ENCODE peak calls at places on chromosomes 11 and 22, in five cellular contexts. One of them, this sample, is unnamed.
A peak's percentile ranks its signal among the peaks of the same experiment; 100 is the strongest.

GRCh38 chr11:17779861-17780594 is 45.4 kb downstream of the KCNC1 start:
- DNase-seq in HCT116: no peak
- DNase-seq in astrocyte of the cerebellum: no peak
- DNase-seq in cardiac muscle cell: no peak
- DNase-seq in neural progenitor cell: no peak
- DNase-seq in this sample: no peak

GRCh38 chr22:50627452-50627913 is 469 bp downstream of the ARSA start:
- DNase-seq in astrocyte of the cerebellum: no peak
- DNase-seq in HCT116: no peak
- DNase-seq in cardiac muscle cell: no peak
- DNase-seq in neural progenitor cell: peak; percentile 71
- DNase-seq in this sample: peak; percentile 53

GRCh38 chr22:37804502-37804885 is 3.2 kb upstream of the GCAT start:
- DNase-seq in neural progenitor cell: peak; percentile 31
- DNase-seq in cardiac muscle cell: no peak
- DNase-seq in HCT116: no peak
- DNase-seq in astrocyte of the cerebellum: no peak
- DNase-seq in this sample: no peak

GRCh38 chr11:108035690-108036089 is 27.0 kb downstream of the CUL5 start:
- DNase-seq in cardiac muscle cell: no peak
- DNase-seq in neural progenitor cell: no peak
- DNase-seq in astrocyte of the cerebellum: no peak
- DNase-seq in HCT116: no peak
- DNase-seq in this sample: no peak

GRCh38 chr11:30258679-30259078 is 27.9 kb downstream of the FSHB start:
- DNase-seq in HCT116: no peak
- DNase-seq in neural progenitor cell: no peak
- DNase-seq in cardiac muscle cell: no peak
- DNase-seq in astrocyte of the cerebellum: peak; percentile 20
- DNase-seq in this sample: no peak

GRCh38 chr11:64728757-64729365 is 5.9 kb upstream of the NRXN2 start:
- DNase-seq in astrocyte of the cerebellum: no peak
- DNase-seq in HCT116: no peak
- DNase-seq in cardiac muscle cell: no peak
- DNase-seq in neural progenitor cell: no peak
- DNase-seq in this sample: no peak

GRCh38 chr11:78722786-78723185 is 148.1 kb upstream of the NARS2 start:
- DNase-seq in astrocyte of the cerebellum: peak; percentile 42
- DNase-seq in HCT116: no peak
- DNase-seq in neural progenitor cell: no peak
- DNase-seq in cardiac muscle cell: peak; percentile 3
- DNase-seq in this sample: no peak

GRCh38 chr11:129704831-129705230 is 110.8 kb upstream of the TMEM45B start:
- DNase-seq in astrocyte of the cerebellum: no peak
- DNase-seq in neural progenitor cell: no peak
- DNase-seq in cardiac muscle cell: no peak
- DNase-seq in HCT116: no peak
- DNase-seq in this sample: no peak

GRCh38 chr11:12125609-12126149 is 15.3 kb downstream of the MICAL2 start:
- DNase-seq in neural progenitor cell: no peak
- DNase-seq in HCT116: peak; percentile 29
- DNase-seq in cardiac muscle cell: no peak
- DNase-seq in astrocyte of the cerebellum: no peak
- DNase-seq in this sample: no peak

GRCh38 chr11:46658259-46658658 is 40.9 kb downstream of the ATG13 start:
- DNase-seq in astrocyte of the cerebellum: peak; percentile 73
- DNase-seq in neural progenitor cell: no peak
- DNase-seq in HCT116: no peak
- DNase-seq in cardiac muscle cell: peak; percentile 92
- DNase-seq in this sample: no peak

GRCh38 chr11:27464155-27464759 is 8.3 kb downstream of the LGR4 start:
- DNase-seq in neural progenitor cell: no peak
- DNase-seq in HCT116: no peak
- DNase-seq in astrocyte of the cerebellum: no peak
- DNase-seq in cardiac muscle cell: peak; percentile 43
- DNase-seq in this sample: no peak

GRCh38 chr11:21040615-21041014 is 371.2 kb downstream of the NELL1 start:
- DNase-seq in HCT116: no peak
- DNase-seq in neural progenitor cell: no peak
- DNase-seq in astrocyte of the cerebellum: no peak
- DNase-seq in cardiac muscle cell: no peak
- DNase-seq in this sample: no peak

GRCh38 chr22:30160926-30161546 is 80.8 kb downstream of the HORMAD2 start:
- DNase-seq in HCT116: no peak
- DNase-seq in cardiac muscle cell: no peak
- DNase-seq in astrocyte of the cerebellum: no peak
- DNase-seq in neural progenitor cell: no peak
- DNase-seq in this sample: no peak

GRCh38 chr11:24496728-24497396 is at the start of gene LUZP2:
- DNase-seq in HCT116: no peak
- DNase-seq in neural progenitor cell: peak; percentile 88
- DNase-seq in cardiac muscle cell: peak; percentile 38
- DNase-seq in astrocyte of the cerebellum: no peak
- DNase-seq in this sample: peak; percentile 77

GRCh38 chr11:101912823-101913284 is 2.0 kb upstream of the CEP126 start:
- DNase-seq in cardiac muscle cell: peak; percentile 53
- DNase-seq in astrocyte of the cerebellum: no peak
- DNase-seq in HCT116: no peak
- DNase-seq in neural progenitor cell: no peak
- DNase-seq in this sample: no peak

GRCh38 chr11:32426192-32426591 is 9.1 kb downstream of the WT1 start:
- DNase-seq in neural progenitor cell: peak; percentile 30
- DNase-seq in cardiac muscle cell: no peak
- DNase-seq in HCT116: no peak
- DNase-seq in astrocyte of the cerebellum: no peak
- DNase-seq in this sample: peak; percentile 5
- TF ChIP-seq CTCF in neural progenitor cell: peak; percentile 25
- TF ChIP-seq CTCF in cardiac muscle cell: no peak
- TF ChIP-seq CTCF in HCT116: no peak
- TF ChIP-seq CTCF in astrocyte of the cerebellum: no peak
- TF ChIP-seq CTCF in this sample: no peak

GRCh38 chr11:65932558-65932919 is 12.7 kb upstream of the TSGA10IP start:
- DNase-seq in astrocyte of the cerebellum: no peak
- DNase-seq in cardiac muscle cell: peak; percentile 48
- DNase-seq in neural progenitor cell: peak; percentile 57
- DNase-seq in HCT116: no peak
- DNase-seq in this sample: no peak
- TF ChIP-seq CTCF in astrocyte of the cerebellum: no peak
- TF ChIP-seq CTCF in cardiac muscle cell: no peak
- TF ChIP-seq CTCF in neural progenitor cell: peak; percentile 41
- TF ChIP-seq CTCF in HCT116: peak; percentile 25
- TF ChIP-seq CTCF in this sample: no peak

DNA sequence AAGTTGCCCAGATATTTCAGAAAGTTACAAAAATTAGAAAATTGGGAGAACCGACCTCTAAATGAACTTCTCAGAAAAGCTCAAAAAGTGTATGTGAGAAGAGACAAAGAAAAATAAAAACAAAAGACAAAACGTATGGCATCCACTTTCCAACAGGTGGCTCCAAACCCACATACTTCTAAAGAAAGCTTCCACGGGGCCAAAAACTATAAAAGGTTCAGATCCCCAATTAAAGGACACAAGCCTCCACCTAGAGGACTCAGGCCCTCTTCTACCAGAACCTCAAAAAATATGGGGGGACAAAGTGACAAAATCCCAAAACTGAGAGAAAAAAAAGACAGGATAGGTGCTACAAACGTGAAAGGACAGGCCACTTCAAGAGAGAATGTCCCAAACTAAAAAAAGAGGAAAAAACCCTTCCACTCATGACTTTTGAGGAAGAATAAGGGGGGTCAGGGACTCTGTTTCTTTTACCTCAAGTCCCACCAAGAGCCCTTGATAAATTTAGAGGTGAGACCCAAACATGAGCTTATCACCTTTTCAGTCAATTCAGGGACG is 8.8 kb downstream of the SCGB2A1 start:
- DNase-seq in HCT116: no peak
- DNase-seq in neural progenitor cell: peak; percentile 50
- DNase-seq in astrocyte of the cerebellum: peak; percentile 2
- DNase-seq in cardiac muscle cell: peak; percentile 29
- DNase-seq in this sample: no peak
- TF ChIP-seq CTCF in HCT116: peak; percentile 53
- TF ChIP-seq CTCF in neural progenitor cell: peak; percentile 58
- TF ChIP-seq CTCF in astrocyte of the cerebellum: peak; percentile 55
- TF ChIP-seq CTCF in cardiac muscle cell: peak; percentile 53
- TF ChIP-seq CTCF in this sample: peak; percentile 44

GRCh38 chr11:122954455-122954854 is 27.2 kb downstream of the BSX start:
- DNase-seq in neural progenitor cell: no peak
- DNase-seq in cardiac muscle cell: no peak
- DNase-seq in astrocyte of the cerebellum: no peak
- DNase-seq in HCT116: no peak
- DNase-seq in this sample: no peak
- TF ChIP-seq CTCF in neural progenitor cell: no peak
- TF ChIP-seq CTCF in cardiac muscle cell: no peak
- TF ChIP-seq CTCF in astrocyte of the cerebellum: no peak
- TF ChIP-seq CTCF in HCT116: no peak
- TF ChIP-seq CTCF in this sample: no peak

GRCh38 chr11:69950120-69950519 is 128.0 kb upstream of the ANO1 start:
- DNase-seq in neural progenitor cell: peak; percentile 76
- DNase-seq in cardiac muscle cell: no peak
- DNase-seq in HCT116: peak; percentile 58
- DNase-seq in astrocyte of the cerebellum: no peak
- DNase-seq in this sample: peak; percentile 60
- TF ChIP-seq CTCF in neural progenitor cell: peak; percentile 85
- TF ChIP-seq CTCF in cardiac muscle cell: peak; percentile 45
- TF ChIP-seq CTCF in HCT116: peak; percentile 84
- TF ChIP-seq CTCF in astrocyte of the cerebellum: peak; percentile 54
- TF ChIP-seq CTCF in this sample: peak; percentile 39

GRCh38 chr22:39543095-39543494 is 10.5 kb upstream of the RPS19BP1 start:
- DNase-seq in HCT116: no peak
- DNase-seq in neural progenitor cell: peak; percentile 79
- DNase-seq in astrocyte of the cerebellum: no peak
- DNase-seq in cardiac muscle cell: peak; percentile 46
- DNase-seq in this sample: peak; percentile 57
- TF ChIP-seq CTCF in HCT116: peak; percentile 70
- TF ChIP-seq CTCF in neural progenitor cell: peak; percentile 76
- TF ChIP-seq CTCF in astrocyte of the cerebellum: peak; percentile 62
- TF ChIP-seq CTCF in cardiac muscle cell: peak; percentile 60
- TF ChIP-seq CTCF in this sample: peak; percentile 49

GRCh38 chr11:97325693-97326092 is 935.9 kb downstream of the JRKL start:
- DNase-seq in astrocyte of the cerebellum: no peak
- DNase-seq in neural progenitor cell: no peak
- DNase-seq in cardiac muscle cell: no peak
- DNase-seq in HCT116: no peak
- DNase-seq in this sample: no peak
- TF ChIP-seq CTCF in astrocyte of the cerebellum: no peak
- TF ChIP-seq CTCF in neural progenitor cell: no peak
- TF ChIP-seq CTCF in cardiac muscle cell: no peak
- TF ChIP-seq CTCF in HCT116: no peak
- TF ChIP-seq CTCF in this sample: no peak